ENCODE peak calls at places on chromosomes 1 and 21, in five cellular contexts. J, G, A, C and L are unnamed samples.

GRCh38 chr1:99139876-99140275 is 124.4 kb upstream of the PLPPR4 start:
- DNase-seq in C (no peak), A (no peak), J (no peak), G (no peak), L (no peak)

GRCh38 chr1:53740621-53741105 is 1.7 kb upstream of the GLIS1 start:
- DNase-seq in G (no peak), A (peak), J (no peak), C (no peak), L (peak)

GRCh38 chr1:37147906-37148305 is 113.6 kb upstream of the GRIK3 start:
- DNase-seq in A (no peak), J (no peak), C (no peak), G (no peak), L (no peak)

GRCh38 chr1:53656062-53656915 is 82.7 kb downstream of the GLIS1 start:
- DNase-seq in G (no peak), C (peak), A (peak), J (no peak), L (peak)

GRCh38 chr1:156458181-156458503 is 42.4 kb downstream of the MEF2D start:
- DNase-seq in G (peak), J (no peak), C (no peak), A (no peak), L (peak)

GRCh38 chr1:55129194-55129728 is 85.9 kb downstream of the USP24 start:
- DNase-seq in C (no peak), J (no peak), A (no peak), G (peak), L (peak)

GRCh38 chr21:29217818-29218252 is 80.9 kb upstream of the BACH1 start:
- DNase-seq in A (peak), C (peak), J (no peak), G (no peak), L (peak)

GRCh38 chr1:201270616-201271390 is 12.5 kb upstream of the PKP1 start:
- DNase-seq in J (no peak), G (no peak), A (no peak), C (no peak), L (no peak)

GRCh38 chr1:170146861-170147260 is 1.1 kb downstream of the NTMT2 start:
- DNase-seq in C (no peak), A (no peak), J (no peak), G (no peak), L (peak)

GRCh38 chr1:226403522-226404034 is 4.3 kb downstream of the PARP1 start:
- DNase-seq in C (no peak), J (peak), A (no peak), G (no peak), L (peak)

GRCh38 chr1:1325288-1326074 is 879 bp downstream of the CPTP start:
- DNase-seq in J (no peak), C (no peak), A (no peak), G (no peak), L (no peak)

GRCh38 chr1:229448373-229448772 is 14.5 kb upstream of the ACTA1 start:
- DNase-seq in G (no peak), C (no peak), A (no peak), J (no peak), L (no peak)

GRCh38 chr1:155127672-155128468 is at the start of gene EFNA1:
- DNase-seq in G (peak), C (no peak), A (no peak), J (peak), L (no peak)

GRCh38 chr1:65813956-65814355 is 21.3 kb downstream of the PDE4B start:
- DNase-seq in C (no peak), A (no peak), G (no peak), J (no peak), L (peak)

GRCh38 chr1:6588128-6588892 is 8.5 kb downstream of the ZBTB48 start:
- DNase-seq in J (no peak), C (no peak), A (no peak), G (peak), L (no peak)

GRCh38 chr21:44804762-44805161 is 3.1 kb upstream of the UBE2G2 start:
- DNase-seq in G (no peak), J (no peak), C (no peak), A (no peak), L (no peak)

GRCh38 chr21:44800971-44801467 is 601 bp downstream of the UBE2G2 start:
- DNase-seq in J (peak), C (no peak), A (no peak), G (no peak), L (peak)

GRCh38 chr21:44803651-44804050 is 2.0 kb upstream of the UBE2G2 start:
- DNase-seq in J (no peak), A (no peak), C (no peak), G (no peak), L (no peak)

GRCh38 chr21:44801468-44802395 is at the start of gene UBE2G2:
- DNase-seq in G (peak), C (no peak), A (no peak), J (peak), L (peak)

GRCh38 chr21:44802396-44803153 is 955 bp upstream of the UBE2G2 start:
- DNase-seq in G (no peak), C (no peak), J (peak), A (no peak), L (no peak)
- TF ChIP-seq CTCF in G (no peak), C (no peak), J (peak), A (no peak), L (no peak)

GRCh38 chr1:239388578-239388977 is 2.2 kb downstream of the CHRM3 start:
- DNase-seq in A (no peak), J (no peak), G (no peak), C (no peak), L (no peak)
- H3K4me3 ChIP-seq in A (no peak), J (no peak), G (no peak), C (no peak), L (no peak)

GRCh38 chr1:185819798-185820197 is 85.6 kb downstream of the HMCN1 start:
- DNase-seq in J (no peak), A (no peak), G (no peak), C (no peak), L (no peak)

GRCh38 chr1:185824106-185824505 is 89.9 kb downstream of the HMCN1 start:
- DNase-seq in J (no peak), G (no peak), C (no peak), A (no peak), L (no peak)

GRCh38 chr1:185825556-185825955 is 91.4 kb downstream of the HMCN1 start:
- DNase-seq in J (no peak), C (peak), A (no peak), G (no peak), L (peak)

GRCh38 chr1:185823471-185823870 is 89.3 kb downstream of the HMCN1 start:
- DNase-seq in J (no peak), A (no peak), C (no peak), G (no peak), L (peak)

GRCh38 chr1:185821612-185822385 is 87.6 kb downstream of the HMCN1 start:
- DNase-seq in C (no peak), J (no peak), A (no peak), G (no peak), L (no peak)
- TF ChIP-seq CTCF in C (no peak), J (no peak), A (no peak), G (no peak), L (no peak)

GRCh38 chr1:243598433-243598832 is 251.6 kb downstream of the AKT3 start:
- DNase-seq in C (peak), J (no peak), A (peak), G (no peak), L (peak)
- H3K4me3 ChIP-seq in C (no peak), J (no peak), A (no peak), G (no peak), L (no peak)

GRCh38 chr1:173258484-173259264 is 51.5 kb upstream of the TNFSF4 start:
- DNase-seq in G (no peak), A (no peak), J (no peak), C (peak), L (no peak)

GRCh38 chr1:173249349-173249748 is 42.2 kb upstream of the TNFSF4 start:
- DNase-seq in A (no peak), C (no peak), J (no peak), G (no peak), L (peak)

GRCh38 chr1:173253046-173253445 is 45.9 kb upstream of the TNFSF4 start:
- DNase-seq in C (no peak), A (no peak), G (no peak), J (no peak), L (peak)

GRCh38 chr1:173257805-173258204 is 50.7 kb upstream of the TNFSF4 start:
- DNase-seq in C (no peak), J (no peak), A (no peak), G (no peak), L (no peak)

GRCh38 chr1:173255214-173255813 is 48.2 kb upstream of the TNFSF4 start:
- DNase-seq in C (no peak), J (peak), G (peak), A (peak), L (peak)
- TF ChIP-seq CTCF in C (peak), J (peak), G (peak), A (peak), L (peak)